ENCODE peak calls at places on chromosomes 11 and 22, in eight cellular contexts. R is cardiac muscle cell, E is fibroblast of mammary gland, N is kidney, X is astrocyte of the cerebellum, L is neural crest cell, V is A549, S is IMR-90. Y is an unnamed sample.

GRCh38 chr11:116563028-116563712 is 209.6 kb downstream of the BUD13 start:
- DNase-seq in R (no peak), E (peak), S (peak), L (no peak), V (peak), X (no peak), N (peak), Y (no peak)

GRCh38 chr11:83918471-83918870 is 632.3 kb upstream of the CCDC90B start:
- DNase-seq in E (peak), R (no peak), L (no peak), X (no peak), S (no peak), N (peak), V (no peak), Y (no peak)

GRCh38 chr11:19868281-19868821 is 155.7 kb downstream of the NAV2 start:
- DNase-seq in N (no peak), S (peak), R (peak), X (peak), V (no peak), E (peak), L (no peak), Y (no peak)

GRCh38 chr11:102530558-102530957 is at the start of gene MMP7:
- DNase-seq in L (no peak), X (no peak), V (peak), R (peak), N (no peak), E (peak), S (peak), Y (no peak)

GRCh38 chr11:3001496-3001895 is 9.4 kb upstream of the NAP1L4 start:
- DNase-seq in X (no peak), E (no peak), N (no peak), L (no peak), V (no peak), R (no peak), S (no peak), Y (no peak)

GRCh38 chr22:24141586-24141985 is 39.7 kb upstream of the SUSD2 start:
- DNase-seq in E (peak), X (no peak), V (no peak), R (no peak), N (no peak), L (no peak), S (peak), Y (no peak)

GRCh38 chr11:37504066-37504611 is 906.1 kb upstream of the RAG2 start:
- DNase-seq in N (no peak), S (peak), V (no peak), X (peak), E (peak), L (no peak), R (peak), Y (no peak)

GRCh38 chr11:5625281-5625680 is 480 bp downstream of the TRIM34 start:
- DNase-seq in R (peak), X (no peak), L (peak), S (no peak), V (no peak), E (no peak), N (no peak), Y (no peak)

GRCh38 chr22:43000441-43001175 is 14.3 kb downstream of the PACSIN2 start:
- DNase-seq in X (no peak), S (peak), R (peak), E (peak), V (no peak), L (no peak), N (no peak), Y (no peak)

GRCh38 chr11:132186699-132187098 is 816.3 kb downstream of the NTM start:
- DNase-seq in V (no peak), N (no peak), E (no peak), X (no peak), R (no peak), S (no peak), L (peak), Y (no peak)

GRCh38 chr22:27840436-27840835 is 38.9 kb upstream of the MN1 start:
- DNase-seq in L (no peak), E (no peak), X (no peak), V (no peak), N (no peak), S (no peak), R (no peak), Y (no peak)

GRCh38 chr22:32788884-32789624 is 12.5 kb upstream of the TIMP3 start:
- DNase-seq in V (no peak), L (no peak), X (no peak), R (peak), S (peak), E (no peak), N (no peak), Y (no peak)

GRCh38 chr22:48577014-48577690 is 1250.5 kb downstream of the BRD1 start:
- DNase-seq in V (no peak), L (no peak), X (no peak), E (no peak), N (peak), S (no peak), R (no peak), Y (no peak)

DNA sequence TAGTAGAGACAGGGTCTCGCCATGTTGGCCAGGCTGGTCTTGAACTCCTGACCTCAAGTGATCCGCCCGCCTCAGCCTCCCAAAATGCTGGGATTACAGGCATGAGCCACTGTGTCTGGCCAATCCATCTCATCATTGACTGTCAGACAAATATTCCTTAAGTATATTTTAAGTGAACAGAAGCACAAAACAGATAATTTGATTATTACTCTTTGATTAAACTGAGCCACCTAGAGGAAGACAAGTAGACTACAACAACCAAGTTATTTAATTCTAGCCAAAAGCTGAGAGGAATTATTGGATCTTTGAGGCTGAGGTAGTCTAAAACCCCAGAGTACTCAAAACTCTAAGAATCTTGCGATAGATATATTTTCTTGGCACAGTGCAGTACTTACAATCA is 1.2 kb downstream of the ACRV1 start:
- DNase-seq in R (peak), N (no peak), E (peak), S (peak), V (no peak), L (no peak), X (no peak), Y (no peak)
- TF ChIP-seq CTCF in R (peak), N (no peak), E (peak), S (peak), V (peak), L (peak), X (peak), Y (peak)

GRCh38 chr22:23085351-23085671 is 15.0 kb downstream of the GNAZ start:
- DNase-seq in R (no peak), L (no peak), S (no peak), X (no peak), N (no peak), E (no peak), V (no peak), Y (no peak)
- TF ChIP-seq CTCF in R (no peak), L (no peak), S (no peak), X (no peak), N (no peak), E (no peak), V (no peak), Y (no peak)

DNA sequence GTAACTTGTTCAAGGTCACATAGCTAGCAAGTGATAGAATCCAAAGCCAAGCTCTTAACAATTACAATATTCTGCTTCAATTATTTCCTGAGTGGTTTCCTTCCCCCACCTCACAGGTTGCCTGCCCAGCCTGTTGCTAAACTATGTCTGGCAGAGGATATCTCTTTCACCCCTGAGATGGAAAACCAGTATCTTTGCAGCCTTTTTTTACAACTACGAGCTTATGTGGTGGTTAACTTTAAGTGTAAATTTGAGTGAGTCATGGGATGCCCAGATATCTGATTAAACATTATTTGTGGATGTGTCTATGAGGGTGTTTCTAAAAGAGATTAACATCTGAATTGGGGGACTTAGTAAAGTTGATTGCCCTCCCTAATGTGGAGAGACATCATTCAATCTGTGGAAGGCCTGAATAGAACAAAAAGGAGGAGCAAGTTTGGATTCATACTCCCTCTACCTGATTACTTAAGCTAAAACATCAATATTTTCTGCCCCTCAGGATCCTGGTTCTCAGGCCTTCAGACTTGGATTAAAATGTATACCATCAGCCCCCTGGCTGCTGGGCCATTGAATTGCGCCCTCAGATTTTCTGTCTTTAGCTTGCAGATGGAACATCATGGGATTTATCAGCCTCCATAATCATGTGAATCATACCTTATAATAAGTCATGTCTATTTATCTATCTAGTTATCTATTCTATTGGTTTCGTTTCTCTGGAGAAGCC is 911.9 kb downstream of the METTL15 start:
- DNase-seq in X (peak), L (peak), N (no peak), V (peak), E (peak), S (peak), R (peak), Y (no peak)
- TF ChIP-seq CTCF in X (peak), L (peak), N (peak), V (peak), E (peak), S (peak), R (peak), Y (peak)

DNA sequence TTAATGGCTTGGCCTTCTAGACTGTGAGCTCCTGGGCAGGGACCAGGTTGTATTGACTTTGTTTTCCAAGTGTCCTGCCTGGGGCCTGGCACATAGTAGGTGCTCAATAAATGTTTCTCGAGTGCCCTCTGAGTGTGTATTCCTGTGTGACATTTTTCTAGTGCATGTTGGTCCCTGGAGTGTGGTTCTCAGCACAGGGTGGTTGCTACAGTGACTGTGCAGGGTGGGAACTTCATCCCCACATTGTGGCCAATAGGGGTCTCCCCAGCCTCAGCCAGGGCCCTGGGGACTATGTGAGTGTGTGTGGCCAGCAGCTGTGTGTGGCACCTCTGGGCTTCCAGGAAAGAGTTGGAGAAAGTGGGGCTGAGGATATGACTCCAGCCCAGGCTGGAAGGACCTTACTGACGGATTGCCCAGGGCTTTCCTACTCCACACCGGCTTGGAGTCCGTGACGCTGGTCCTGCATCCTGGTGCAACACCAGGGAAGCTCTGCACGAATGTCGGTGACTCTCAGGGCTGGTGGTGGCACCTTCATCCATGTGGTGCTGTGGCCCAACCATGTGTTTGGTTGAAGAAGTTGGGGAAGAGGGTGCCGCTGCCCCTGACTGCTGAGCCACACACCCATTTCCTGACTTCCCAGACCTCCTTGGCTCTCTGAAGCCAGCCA is 9.0 kb upstream of the MARK2 start:
- DNase-seq in V (no peak), X (no peak), L (peak), S (peak), R (peak), N (peak), E (peak), Y (no peak)
- TF ChIP-seq CTCF in V (peak), X (peak), L (peak), S (peak), R (peak), N (peak), E (peak), Y (peak)

DNA sequence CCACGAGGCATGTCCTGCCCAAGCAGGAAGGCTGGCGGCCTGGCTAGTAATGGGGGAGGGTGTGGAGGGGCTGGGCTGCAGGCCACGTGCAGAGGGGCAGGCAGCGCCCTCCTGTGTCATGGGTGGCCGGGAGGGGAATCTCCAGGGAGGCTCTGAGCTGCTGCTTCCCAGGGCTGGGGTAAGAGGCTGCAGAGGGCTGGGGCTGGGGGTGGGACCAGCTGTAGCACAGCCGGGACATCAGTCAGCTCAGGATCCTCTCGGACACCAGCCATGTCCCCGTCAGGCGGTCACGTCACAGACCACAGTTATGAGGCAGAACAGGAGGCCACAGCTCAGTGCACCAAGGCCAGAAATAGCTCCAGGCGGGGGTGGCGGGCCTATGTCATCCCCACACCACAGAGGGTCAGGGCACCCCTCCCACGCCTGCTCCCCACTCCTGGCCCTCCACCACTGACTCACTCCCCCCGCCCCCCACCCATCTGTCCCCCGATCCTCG is 21.1 kb downstream of the RTN4R start:
- DNase-seq in L (no peak), V (no peak), X (no peak), E (peak), R (no peak), S (peak), N (no peak), Y (no peak)
- TF ChIP-seq CTCF in L (no peak), V (no peak), X (no peak), E (no peak), R (no peak), S (no peak), N (no peak), Y (no peak)

GRCh38 chr11:62724171-62724570 is 3.1 kb downstream of the HNRNPUL2 start:
- DNase-seq in X (no peak), E (no peak), S (no peak), N (no peak), R (no peak), V (no peak), L (no peak), Y (no peak)

GRCh38 chr11:62726156-62727006 is 876 bp downstream of the HNRNPUL2 start:
- DNase-seq in L (no peak), V (no peak), N (no peak), E (no peak), X (no peak), S (no peak), R (no peak), Y (no peak)

GRCh38 chr11:62725686-62726085 is 1.6 kb downstream of the HNRNPUL2 start:
- DNase-seq in S (no peak), X (no peak), L (no peak), E (no peak), V (no peak), N (no peak), R (no peak), Y (no peak)

GRCh38 chr11:62719302-62719978 is 7.8 kb downstream of the HNRNPUL2 start:
- DNase-seq in N (no peak), X (no peak), V (no peak), L (no peak), R (no peak), S (peak), E (peak), Y (no peak)

GRCh38 chr11:62721994-62722393 is 5.3 kb downstream of the HNRNPUL2 start:
- DNase-seq in N (no peak), V (no peak), E (peak), S (peak), L (no peak), X (peak), R (peak), Y (no peak)
- TF ChIP-seq CTCF in N (no peak), V (no peak), E (peak), S (no peak), L (no peak), X (peak), R (no peak), Y (peak)

GRCh38 chr11:129698212-129698611 is 117.4 kb upstream of the TMEM45B start:
- DNase-seq in L (no peak), S (no peak), E (no peak), V (no peak), X (no peak), N (no peak), R (no peak), Y (no peak)
- TF ChIP-seq CTCF in L (no peak), S (no peak), E (no peak), V (no peak), X (no peak), N (no peak), R (no peak), Y (no peak)